ENCODE peak calls at places on chromosomes 7 and 10, in eight cellular contexts. One of them, this sample, is unnamed.
A peak's percentile ranks its signal among the peaks of the same experiment; 100 is the strongest.

GRCh38 chr10:122861724-122862161 is 16.1 kb upstream of the CUZD1 start:
- DNase-seq in H9: no peak
- DNase-seq in heart right ventricle: no peak
- DNase-seq in ACHN: peak; percentile 83
- DNase-seq in NCI-H510A treated with DMSO at 0.1 percent for 48 hours: no peak
- DNase-seq in T-helper 2 cell: no peak
- DNase-seq in fibroblast of villous mesenchyme: peak; percentile 38
- DNase-seq in transverse colon: no peak
- DNase-seq in this sample: no peak

GRCh38 chr10:19168584-19168983 is 120.0 kb downstream of the MALRD1 start:
- DNase-seq in ACHN: peak; percentile 19
- DNase-seq in T-helper 2 cell: no peak
- DNase-seq in NCI-H510A treated with DMSO at 0.1 percent for 48 hours: no peak
- DNase-seq in transverse colon: no peak
- DNase-seq in H9: peak; percentile 47
- DNase-seq in fibroblast of villous mesenchyme: no peak
- DNase-seq in heart right ventricle: no peak
- DNase-seq in this sample: peak; percentile 36

GRCh38 chr10:74932648-74933047 is 106.2 kb downstream of the KAT6B start:
- DNase-seq in fibroblast of villous mesenchyme: no peak
- DNase-seq in NCI-H510A treated with DMSO at 0.1 percent for 48 hours: peak; percentile 40
- DNase-seq in ACHN: no peak
- DNase-seq in transverse colon: peak; percentile 37
- DNase-seq in T-helper 2 cell: no peak
- DNase-seq in H9: no peak
- DNase-seq in heart right ventricle: peak; percentile 70
- DNase-seq in this sample: no peak

GRCh38 chr7:41996381-41997035 is 240.5 kb downstream of the GLI3 start:
- DNase-seq in heart right ventricle: no peak
- DNase-seq in fibroblast of villous mesenchyme: peak; percentile 70
- DNase-seq in ACHN: peak; percentile 20
- DNase-seq in NCI-H510A treated with DMSO at 0.1 percent for 48 hours: no peak
- DNase-seq in transverse colon: no peak
- DNase-seq in T-helper 2 cell: no peak
- DNase-seq in H9: no peak
- DNase-seq in this sample: no peak

GRCh38 chr10:6927001-6927400 is 346.9 kb upstream of the PRKCQ start:
- DNase-seq in fibroblast of villous mesenchyme: no peak
- DNase-seq in heart right ventricle: no peak
- DNase-seq in transverse colon: no peak
- DNase-seq in T-helper 2 cell: no peak
- DNase-seq in ACHN: no peak
- DNase-seq in H9: no peak
- DNase-seq in NCI-H510A treated with DMSO at 0.1 percent for 48 hours: no peak
- DNase-seq in this sample: no peak

GRCh38 chr7:138879356-138879755 is 81.4 kb upstream of the ATP6V0A4 start:
- DNase-seq in heart right ventricle: no peak
- DNase-seq in NCI-H510A treated with DMSO at 0.1 percent for 48 hours: no peak
- DNase-seq in fibroblast of villous mesenchyme: no peak
- DNase-seq in transverse colon: no peak
- DNase-seq in ACHN: no peak
- DNase-seq in H9: no peak
- DNase-seq in T-helper 2 cell: no peak
- DNase-seq in this sample: no peak

GRCh38 chr7:130182990-130183389 is 22.2 kb downstream of the TMEM209 start:
- DNase-seq in transverse colon: no peak
- DNase-seq in heart right ventricle: no peak
- DNase-seq in NCI-H510A treated with DMSO at 0.1 percent for 48 hours: no peak
- DNase-seq in H9: no peak
- DNase-seq in T-helper 2 cell: no peak
- DNase-seq in ACHN: no peak
- DNase-seq in fibroblast of villous mesenchyme: peak; percentile 21
- DNase-seq in this sample: no peak

GRCh38 chr7:47945261-47946015 is 2.8 kb downstream of the PKD1L1 start:
- DNase-seq in transverse colon: peak; percentile 86
- DNase-seq in NCI-H510A treated with DMSO at 0.1 percent for 48 hours: peak; percentile 44
- DNase-seq in fibroblast of villous mesenchyme: peak; percentile 77
- DNase-seq in heart right ventricle: peak; percentile 82
- DNase-seq in T-helper 2 cell: peak; percentile 58
- DNase-seq in H9: no peak
- DNase-seq in ACHN: peak; percentile 74
- DNase-seq in this sample: peak; percentile 85

GRCh38 chr10:103833731-103834365 is 21.5 kb downstream of the SH3PXD2A start:
- DNase-seq in H9: peak; percentile 57
- DNase-seq in NCI-H510A treated with DMSO at 0.1 percent for 48 hours: peak; percentile 75
- DNase-seq in heart right ventricle: peak; percentile 92
- DNase-seq in transverse colon: peak; percentile 78
- DNase-seq in fibroblast of villous mesenchyme: peak; percentile 52
- DNase-seq in T-helper 2 cell: no peak
- DNase-seq in ACHN: no peak
- DNase-seq in this sample: peak; percentile 82

GRCh38 chr10:836782-837181 is 94.7 kb downstream of the LARP4B start:
- DNase-seq in T-helper 2 cell: no peak
- DNase-seq in H9: no peak
- DNase-seq in fibroblast of villous mesenchyme: no peak
- DNase-seq in heart right ventricle: no peak
- DNase-seq in ACHN: no peak
- DNase-seq in NCI-H510A treated with DMSO at 0.1 percent for 48 hours: no peak
- DNase-seq in transverse colon: no peak
- DNase-seq in this sample: no peak

GRCh38 chr7:140670343-140670935 is 2.3 kb upstream of the ADCK2 start:
- DNase-seq in heart right ventricle: no peak
- DNase-seq in T-helper 2 cell: no peak
- DNase-seq in fibroblast of villous mesenchyme: no peak
- DNase-seq in NCI-H510A treated with DMSO at 0.1 percent for 48 hours: no peak
- DNase-seq in ACHN: no peak
- DNase-seq in H9: no peak
- DNase-seq in transverse colon: no peak
- DNase-seq in this sample: no peak

GRCh38 chr7:102146989-102147388 is 139.7 kb upstream of the SH2B2 start:
- DNase-seq in H9: no peak
- DNase-seq in heart right ventricle: peak; percentile 67
- DNase-seq in fibroblast of villous mesenchyme: peak; percentile 41
- DNase-seq in transverse colon: no peak
- DNase-seq in NCI-H510A treated with DMSO at 0.1 percent for 48 hours: no peak
- DNase-seq in T-helper 2 cell: no peak
- DNase-seq in ACHN: no peak
- DNase-seq in this sample: no peak

GRCh38 chr10:110746254-110746826 is 102.2 kb downstream of the RBM20 start:
- DNase-seq in NCI-H510A treated with DMSO at 0.1 percent for 48 hours: peak; percentile 88
- DNase-seq in T-helper 2 cell: peak; percentile 16
- DNase-seq in heart right ventricle: peak; percentile 66
- DNase-seq in H9: peak; percentile 73
- DNase-seq in transverse colon: peak; percentile 74
- DNase-seq in ACHN: peak; percentile 68
- DNase-seq in fibroblast of villous mesenchyme: peak; percentile 74
- DNase-seq in this sample: peak; percentile 81

GRCh38 chr10:11454958-11455566 is 156.4 kb downstream of the USP6NL start:
- DNase-seq in fibroblast of villous mesenchyme: no peak
- DNase-seq in T-helper 2 cell: no peak
- DNase-seq in transverse colon: no peak
- DNase-seq in heart right ventricle: no peak
- DNase-seq in NCI-H510A treated with DMSO at 0.1 percent for 48 hours: no peak
- DNase-seq in H9: peak; percentile 37
- DNase-seq in ACHN: no peak
- DNase-seq in this sample: no peak

GRCh38 chr7:24757799-24758275 is 573 bp upstream of the GSDME start:
- DNase-seq in transverse colon: no peak
- DNase-seq in T-helper 2 cell: no peak
- DNase-seq in H9: no peak
- DNase-seq in ACHN: peak; percentile 54
- DNase-seq in NCI-H510A treated with DMSO at 0.1 percent for 48 hours: no peak
- DNase-seq in fibroblast of villous mesenchyme: peak; percentile 69
- DNase-seq in heart right ventricle: no peak
- DNase-seq in this sample: no peak

This sample was measured in HT-29.